ENCODE peak calls at places on chromosomes 6 and 20, in eight cellular contexts. F, D, R, L, C, N, M and Q are unnamed samples.

GRCh38 chr20:61699184-61700066 is 366.3 kb downstream of the TAF4 start:
- DNase-seq in F (no peak), D (no peak), R (no peak), L (no peak), C (no peak), N (no peak), M (no peak), Q (no peak)

GRCh38 chr6:62217866-62218265 is 68.2 kb downstream of the KHDRBS2 start:
- DNase-seq in F (no peak), D (no peak), R (no peak), L (no peak), C (no peak), N (no peak), M (no peak), Q (no peak)

GRCh38 chr20:5100684-5101347 is 18.9 kb downstream of the PCNA start:
- DNase-seq in F (peak), D (peak), R (peak), L (peak), C (peak), N (peak), M (peak), Q (peak)

GRCh38 chr20:57724610-57725405 is 15.0 kb upstream of the PMEPA1 start:
- DNase-seq in F (no peak), D (no peak), R (no peak), L (no peak), C (no peak), N (no peak), M (no peak), Q (no peak)

GRCh38 chr6:26309731-26310142 is 55.3 kb upstream of the BTN3A2 start:
- DNase-seq in F (no peak), D (peak), R (no peak), L (no peak), C (peak), N (no peak), M (no peak), Q (peak)

GRCh38 chr20:39935921-39936320 is 753.1 kb downstream of the MAFB start:
- DNase-seq in F (no peak), D (no peak), R (no peak), L (no peak), C (peak), N (no peak), M (peak), Q (no peak)

GRCh38 chr6:69650703-69651102 is 146.1 kb downstream of the LMBRD1 start:
- DNase-seq in F (no peak), D (no peak), R (no peak), L (no peak), C (no peak), N (no peak), M (peak), Q (no peak)

GRCh38 chr20:15146948-15147347 is 809.5 kb upstream of the FLRT3 start:
- DNase-seq in F (no peak), D (no peak), R (no peak), L (no peak), C (no peak), N (no peak), M (no peak), Q (no peak)

GRCh38 chr6:33926451-33926850 is 122.6 kb upstream of the MLN start:
- DNase-seq in F (no peak), D (no peak), R (no peak), L (peak), C (no peak), N (no peak), M (no peak), Q (no peak)

GRCh38 chr20:48821261-48821910 is 6.4 kb downstream of the PREX1 start:
- DNase-seq in F (no peak), D (no peak), R (no peak), L (no peak), C (no peak), N (no peak), M (no peak), Q (no peak)

GRCh38 chr6:87465041-87465440 is 7.7 kb upstream of the SLC35A1 start:
- DNase-seq in F (no peak), D (no peak), R (no peak), L (no peak), C (no peak), N (no peak), M (no peak), Q (no peak)

GRCh38 chr20:17889226-17889625 is 79.4 kb downstream of the SNX5 start:
- DNase-seq in F (no peak), D (no peak), R (no peak), L (no peak), C (no peak), N (no peak), M (no peak), Q (no peak)

GRCh38 chr20:24965065-24965919 is 16.2 kb downstream of the CST7 start:
- DNase-seq in F (no peak), D (no peak), R (no peak), L (no peak), C (no peak), N (no peak), M (no peak), Q (no peak)

GRCh38 chr6:37048851-37049734 is 43.6 kb downstream of the FGD2 start:
- DNase-seq in F (no peak), D (peak), R (no peak), L (no peak), C (peak), N (peak), M (no peak), Q (peak)

GRCh38 chr20:56582557-56582956 is 46.5 kb upstream of the TFAP2C start:
- DNase-seq in F (no peak), D (no peak), R (no peak), L (no peak), C (no peak), N (no peak), M (no peak), Q (no peak)

GRCh38 chr6:150730801-150731445 is 131.2 kb downstream of the PLEKHG1 start:
- DNase-seq in F (no peak), D (no peak), R (no peak), L (no peak), C (no peak), N (no peak), M (no peak), Q (no peak)

GRCh38 chr20:46564241-46564957 is 13.9 kb upstream of the OCSTAMP start:
- DNase-seq in F (no peak), D (no peak), R (no peak), L (no peak), C (no peak), N (no peak), M (no peak), Q (no peak)